ENCODE peak calls at places on chromosomes 13 and 19, in seven cellular contexts. Q is HCT116, N is GM23338, V is heart left ventricle, W is Peyer's patch, L is RWPE2, S is gastrocnemius medialis. G is an unnamed sample.

GRCh38 chr19:39915101-39915847 is 19.2 kb downstream of the FCGBP start:
- DNase-seq in V (no peak), W (no peak), Q (no peak), S (no peak), N (peak; percentile 66), L (no peak), G (no peak)

GRCh38 chr19:13872695-13873389 is 4.1 kb upstream of the NANOS3 start:
- DNase-seq in W (peak; percentile 67), L (no peak), Q (no peak), S (no peak), N (peak; percentile 95), V (peak; percentile 24), G (no peak)

GRCh38 chr19:40348961-40349507 is 539 bp downstream of the PLD3 start:
- DNase-seq in S (peak; percentile 48), Q (peak; percentile 28), W (no peak), L (no peak), V (no peak), N (peak; percentile 34), G (no peak)

GRCh38 chr19:14375055-14375581 is 6.1 kb upstream of the ADGRE5 start:
- DNase-seq in S (peak; percentile 48), N (no peak), Q (no peak), L (no peak), W (no peak), V (peak; percentile 42), G (no peak)

GRCh38 chr19:4443188-4443587 is 14.4 kb downstream of the UBXN6 start:
- DNase-seq in S (no peak), N (no peak), L (no peak), V (no peak), W (no peak), Q (no peak), G (no peak)

GRCh38 chr13:27177852-27178251 is 6.2 kb upstream of the USP12 start:
- DNase-seq in L (no peak), W (no peak), S (no peak), N (peak; percentile 87), V (no peak), Q (no peak), G (no peak)

GRCh38 chr19:18340990-18341868 is 831 bp downstream of the PGPEP1 start:
- DNase-seq in V (peak; percentile 60), Q (no peak), W (peak; percentile 88), S (peak; percentile 62), L (no peak), N (peak; percentile 47), G (no peak)

GRCh38 chr19:1451916-1452801 is 2.2 kb downstream of the APC2 start:
- DNase-seq in N (peak; percentile 79), Q (no peak), L (no peak), S (no peak), W (no peak), V (no peak), G (no peak)

GRCh38 chr19:35408284-35409171 is 37.7 kb downstream of the GPR42 start:
- DNase-seq in W (no peak), L (peak; percentile 20), S (no peak), Q (no peak), N (no peak), V (no peak), G (no peak)

GRCh38 chr13:18951412-18951811 is 230.2 kb downstream of the TUBA3C start:
- DNase-seq in V (no peak), Q (no peak), S (no peak), N (no peak), L (no peak), W (no peak), G (no peak)

GRCh38 chr13:33676700-33677048 is 141.3 kb upstream of the RFC3 start:
- DNase-seq in V (peak; percentile 70), L (no peak), Q (no peak), S (peak; percentile 48), N (peak; percentile 4), W (no peak), G (no peak)

GRCh38 chr13:88751994-88752393 is 1080.8 kb downstream of the SLITRK5 start:
- DNase-seq in Q (no peak), N (no peak), L (no peak), V (no peak), W (no peak), S (no peak), G (no peak)

GRCh38 chr13:112143753-112144615 is 77.0 kb downstream of the SOX1 start:
- DNase-seq in Q (no peak), S (no peak), V (no peak), W (no peak), L (no peak), N (no peak), G (no peak)

GRCh38 chr19:3343619-3344502 is 22.5 kb upstream of the NFIC start:
- DNase-seq in S (peak; percentile 90), L (peak; percentile 87), N (peak; percentile 66), W (no peak), Q (peak; percentile 87), V (peak; percentile 81), G (peak; percentile 85)

GRCh38 chr19:47186337-47187022 is 44.5 kb downstream of the BBC3 start:
- DNase-seq in V (no peak), L (no peak), W (peak; percentile 50), Q (no peak), S (no peak), N (no peak), G (no peak)

GRCh38 chr19:45297674-45298073 is 25.0 kb downstream of the CKM start:
- DNase-seq in W (no peak), L (no peak), N (no peak), V (no peak), Q (no peak), S (no peak), G (no peak)

GRCh38 chr13:75920536-75920935 is 284.4 kb downstream of the LMO7 start:
- DNase-seq in L (no peak), Q (no peak), S (no peak), N (no peak), W (no peak), V (no peak), G (no peak)

GRCh38 chr13:35826626-35827254 is 304.4 kb downstream of the DCLK1 start:
- DNase-seq in N (peak; percentile 51), Q (peak; percentile 22), S (no peak), L (no peak), W (no peak), V (no peak), G (no peak)

GRCh38 chr19:58544591-58545285 is 874 bp downstream of the TRIM28 start:
- DNase-seq in L (no peak), V (no peak), N (peak; percentile 49), S (no peak), W (no peak), Q (no peak), G (no peak)

GRCh38 chr13:40922437-40923040 is 96.6 kb downstream of the ELF1 start:
- DNase-seq in V (peak; percentile 13), Q (no peak), W (peak; percentile 82), N (peak; percentile 40), S (no peak), L (no peak), G (no peak)

GRCh38 chr19:5623397-5624153 is 692 bp downstream of the SAFB start:
- DNase-seq in L (no peak), Q (no peak), N (no peak), S (no peak), W (peak; percentile 54), V (no peak), G (no peak)

DNA sequence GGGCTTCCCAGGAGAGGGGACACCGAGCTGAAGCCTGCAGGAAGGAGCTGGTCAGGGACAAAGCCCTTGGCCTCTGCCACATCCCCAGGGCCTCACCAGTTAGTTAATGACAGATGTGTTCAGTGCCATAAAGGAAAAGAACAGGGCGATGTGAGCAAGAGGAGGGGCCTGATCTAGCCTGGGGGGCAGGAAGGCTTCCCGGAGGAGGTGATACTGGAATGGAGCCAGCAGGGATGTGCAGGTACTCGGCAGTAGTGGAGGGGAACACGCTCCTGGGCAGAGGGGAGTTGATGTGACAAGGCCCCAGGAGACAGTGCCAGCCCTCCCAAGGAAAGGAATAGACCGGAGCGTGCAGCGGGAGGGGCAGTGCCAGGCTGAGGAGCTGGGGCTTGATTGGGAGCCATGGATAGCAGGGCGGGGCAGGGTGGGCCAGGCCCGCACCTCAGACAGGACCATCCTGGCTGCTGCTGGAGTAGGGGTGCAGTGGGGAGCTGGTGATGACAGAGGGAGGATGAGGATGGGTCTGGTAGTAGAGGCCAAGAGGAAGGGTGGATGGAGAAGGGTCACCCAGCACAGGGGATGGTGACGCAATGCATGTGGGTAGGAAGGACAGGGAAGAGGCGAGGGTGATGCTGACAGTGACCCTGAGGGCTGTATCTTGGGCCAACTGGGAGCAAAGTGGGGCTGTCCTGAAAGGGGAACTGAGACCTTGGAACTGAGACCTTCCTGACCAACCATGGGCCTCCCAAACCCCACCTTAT is 4.1 kb downstream of the C19orf33 start:
- DNase-seq in L (no peak), Q (no peak), N (no peak), S (no peak), V (no peak), W (no peak), G (no peak)
- H3K36me3 ChIP-seq in L (peaks cover 31% of the 10 kb centered on the region), Q (peaks cover 10% of the 10 kb centered on the region), N (peaks cover 3% of the 10 kb centered on the region), S (no peaks in the 10 kb centered on the region), V (peaks cover 7% of the 10 kb centered on the region), W (peaks cover 20% of the 10 kb centered on the region), G (peaks cover 21% of the 10 kb centered on the region)

GRCh38 chr19:29952127-29952526 is 10.1 kb downstream of the URI1 start:
- DNase-seq in W (no peak), N (no peak), S (no peak), V (no peak), Q (no peak), L (no peak), G (no peak)
- H3K4me1 ChIP-seq in W (no peaks in the 10 kb centered on the region), N (peaks cover 16% of the 10 kb centered on the region), S (peaks cover 8% of the 10 kb centered on the region), V (no peaks in the 10 kb centered on the region), Q (no peaks in the 10 kb centered on the region), L (peaks cover 5% of the 10 kb centered on the region), G (no peaks in the 10 kb centered on the region)

DNA sequence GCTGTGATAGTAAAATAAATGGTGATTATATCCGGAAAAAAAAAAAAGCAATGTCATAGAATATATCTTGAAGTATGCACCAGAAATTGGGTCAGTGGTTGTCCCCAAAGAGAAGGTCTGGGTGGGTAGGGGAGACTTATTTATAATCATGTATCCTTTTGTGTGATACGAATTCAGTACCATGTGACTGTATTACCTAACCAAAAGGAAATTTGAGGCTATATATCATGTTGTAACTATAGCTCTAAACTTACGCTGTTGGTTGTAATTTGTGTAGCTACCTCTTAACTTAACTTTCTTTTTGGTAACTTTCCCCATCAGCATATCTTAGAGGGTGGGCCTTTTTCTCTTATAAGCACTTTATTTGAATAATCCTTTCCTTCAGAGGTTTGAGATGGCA is 25.2 kb upstream of the KCTD4 start:
- DNase-seq in N (no peak), L (no peak), V (no peak), Q (no peak), S (no peak), W (no peak), G (no peak)
- H3K27ac ChIP-seq in N (no peak overlapping the region), L (no peak overlapping the region), V (no peak overlapping the region), Q (no peak overlapping the region), S (peak overlapping the region; percentile 40), W (no peak overlapping the region), G (no peak overlapping the region)

GRCh38 chr19:49081273-49081672 is 4.0 kb upstream of the SNRNP70 start:
- DNase-seq in S (no peak), Q (no peak), L (no peak), W (no peak), N (no peak), V (no peak), G (no peak)

GRCh38 chr19:49085020-49085867 is at the start of gene SNRNP70:
- DNase-seq in N (peak; percentile 100), Q (peak; percentile 98), S (peak; percentile 99), L (peak; percentile 98), W (peak; percentile 99), V (peak; percentile 99), G (peak; percentile 91)

GRCh38 chr19:49086296-49086695 is 1.0 kb downstream of the SNRNP70 start:
- DNase-seq in W (no peak), Q (no peak), V (no peak), L (no peak), N (no peak), S (no peak), G (no peak)

GRCh38 chr19:49085868-49086232 is 599 bp downstream of the SNRNP70 start:
- DNase-seq in L (no peak), S (no peak), N (no peak), W (no peak), V (no peak), Q (no peak), G (no peak)

GRCh38 chr19:49084206-49085019 is 838 bp upstream of the SNRNP70 start:
- DNase-seq in L (no peak), S (no peak), N (no peak), W (no peak), Q (no peak), V (no peak), G (no peak)
- H3K36me3 ChIP-seq in L (peaks cover 34% of the 10 kb centered on the region), S (no peaks in the 10 kb centered on the region), N (peaks cover 22% of the 10 kb centered on the region), W (peaks cover 5% of the 10 kb centered on the region), Q (peaks cover 6% of the 10 kb centered on the region), V (peaks cover 3% of the 10 kb centered on the region), G (peaks cover 11% of the 10 kb centered on the region)

G was measured in thoracic aorta.